ENCODE peak calls at places on chromosomes 4 and X, in six cellular contexts. F is GM10248, V is mesothelial cell of epicardium, A is uterus, N is nephron progenitor cell, C is WTC11. H is an unnamed sample.

GRCh38 chr4:139595989-139596679 is 40.1 kb upstream of the SETD7 start:
- DNase-seq in F (no peak), V (no peak), A (no peak), N (no peak), C (no peak), H (no peak)

GRCh38 chrX:70354726-70355125 is 64.8 kb downstream of the KIF4A start:
- DNase-seq in F (no peak), V (no peak), A (no peak), N (no peak), C (no peak), H (no peak)

GRCh38 chr4:20311863-20312262 is 60.2 kb downstream of the SLIT2 start:
- DNase-seq in F (no peak), V (no peak), A (no peak), N (no peak), C (no peak), H (no peak)

GRCh38 chr4:180563977-180564376 is 1679.2 kb upstream of the TENM3 start:
- DNase-seq in F (no peak), V (no peak), A (no peak), N (no peak), C (no peak), H (no peak)

GRCh38 chrX:97126020-97126419 is 242.3 kb downstream of the RPA4 start:
- DNase-seq in F (no peak), V (no peak), A (no peak), N (no peak), C (no peak), H (no peak)

GRCh38 chr4:124111922-124112321 is 600.6 kb downstream of the ANKRD50 start:
- DNase-seq in F (no peak), V (no peak), A (no peak), N (peak), C (no peak), H (no peak)

GRCh38 chr4:179447308-179447707 is 2005.1 kb upstream of the AGA start:
- DNase-seq in F (no peak), V (no peak), A (no peak), N (no peak), C (no peak), H (no peak)

GRCh38 chr4:38004887-38005286 is 44.7 kb downstream of the PTTG2 start:
- DNase-seq in F (no peak), V (no peak), A (peak), N (peak), C (no peak), H (no peak)

GRCh38 chr4:109559625-109559982 is 442 bp upstream of the MCUB start:
- DNase-seq in F (no peak), V (no peak), A (peak), N (peak), C (peak), H (no peak)

GRCh38 chr4:109560687-109561452 is 824 bp downstream of the MCUB start:
- DNase-seq in F (peak), V (no peak), A (peak), N (peak), C (no peak), H (no peak)

GRCh38 chr4:109554971-109555370 is 5.1 kb upstream of the MCUB start:
- DNase-seq in F (no peak), V (no peak), A (no peak), N (no peak), C (no peak), H (no peak)

GRCh38 chr4:109559983-109560686 is at the start of gene MCUB:
- DNase-seq in F (peak), V (peak), A (peak), N (peak), C (peak), H (peak)

GRCh38 chr4:109557433-109557832 is 2.6 kb upstream of the MCUB start:
- DNase-seq in F (no peak), V (no peak), A (no peak), N (no peak), C (no peak), H (no peak)
- TF ChIP-seq CTCF in F (no peak), V (no peak), A (no peak), N (no peak), C (no peak), H (no peak)

GRCh38 chr4:152463562-152463961 is 72.3 kb downstream of the FBXW7 start:
- DNase-seq in F (no peak), V (no peak), A (no peak), N (no peak), C (no peak), H (no peak)
- TF ChIP-seq CTCF in F (no peak), V (no peak), A (no peak), N (no peak), C (no peak), H (no peak)

GRCh38 chr4:58247792-58248191 is 1137.6 kb upstream of the IGFBP7 start:
- DNase-seq in F (no peak), V (no peak), A (no peak), N (no peak), C (peak), H (no peak)
- TF ChIP-seq CTCF in F (no peak), V (no peak), A (no peak), N (no peak), C (no peak), H (no peak)

DNA sequence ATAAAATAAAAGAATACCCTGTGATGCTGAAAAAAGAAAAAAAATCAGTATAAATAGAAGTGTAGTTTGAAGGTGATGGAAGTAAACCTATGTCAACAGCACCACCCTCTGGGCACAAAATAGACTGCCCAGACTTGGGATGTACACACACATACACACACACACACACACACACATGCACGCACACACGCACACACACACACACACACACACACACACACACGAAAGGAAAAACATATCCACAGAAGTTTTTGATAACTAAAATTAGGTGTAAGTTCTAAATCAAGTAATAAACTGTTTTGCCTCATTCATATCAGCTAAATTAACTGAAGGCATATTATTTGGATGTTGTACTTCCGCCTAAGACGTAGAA is 40.5 kb downstream of the ANXA5 start:
- DNase-seq in F (peak), V (no peak), A (peak), N (peak), C (peak), H (peak)
- TF ChIP-seq CTCF in F (peak), V (no peak), A (peak), N (peak), C (no peak), H (peak)

DNA sequence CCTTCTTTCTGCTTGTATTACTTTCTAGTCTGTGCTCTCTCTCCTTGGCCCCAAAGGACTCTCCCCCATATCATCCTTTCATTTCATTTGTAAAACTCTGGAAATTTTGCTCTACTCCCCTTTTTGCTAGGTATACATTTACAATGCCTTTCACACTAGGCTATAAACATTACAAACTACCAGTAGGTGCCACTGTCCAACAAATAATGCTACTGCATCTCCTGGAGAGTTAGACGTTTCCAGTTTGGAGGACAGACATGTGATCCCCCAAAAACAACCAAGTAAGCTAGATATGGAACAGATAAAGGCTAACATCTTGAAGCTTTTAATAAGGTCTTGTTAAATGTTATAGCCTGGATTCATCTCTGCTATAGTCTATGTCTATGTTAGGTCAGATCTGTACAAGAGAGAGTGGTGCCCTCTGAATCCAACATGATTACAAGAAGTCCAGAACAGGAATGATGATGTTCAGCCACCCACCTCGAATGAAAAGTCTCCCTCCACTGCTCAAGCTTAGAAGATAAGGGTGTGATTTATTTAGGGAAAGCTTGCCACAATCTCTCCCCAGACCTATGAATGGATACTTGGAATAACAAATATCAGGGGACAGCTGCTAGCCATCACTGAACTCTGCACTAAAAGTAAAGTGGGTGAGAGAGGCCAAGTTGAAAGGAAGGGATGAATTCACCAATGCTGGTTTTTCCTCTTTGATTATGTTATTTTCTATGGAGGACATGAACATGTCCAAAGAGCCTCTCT is 14.3 kb downstream of the CBR4 start:
- DNase-seq in F (no peak), V (no peak), A (no peak), N (no peak), C (no peak), H (no peak)
- TF ChIP-seq CTCF in F (no peak), V (no peak), A (peak), N (peak), C (no peak), H (no peak)

GRCh38 chrX:140038842-140039241 is 73.5 kb upstream of the CXorf66 start:
- DNase-seq in F (no peak), V (no peak), A (no peak), N (no peak), C (no peak), H (no peak)

GRCh38 chrX:140040397-140040796 is 75.1 kb upstream of the CXorf66 start:
- DNase-seq in F (no peak), V (no peak), A (no peak), N (no peak), C (no peak), H (no peak)

DNA sequence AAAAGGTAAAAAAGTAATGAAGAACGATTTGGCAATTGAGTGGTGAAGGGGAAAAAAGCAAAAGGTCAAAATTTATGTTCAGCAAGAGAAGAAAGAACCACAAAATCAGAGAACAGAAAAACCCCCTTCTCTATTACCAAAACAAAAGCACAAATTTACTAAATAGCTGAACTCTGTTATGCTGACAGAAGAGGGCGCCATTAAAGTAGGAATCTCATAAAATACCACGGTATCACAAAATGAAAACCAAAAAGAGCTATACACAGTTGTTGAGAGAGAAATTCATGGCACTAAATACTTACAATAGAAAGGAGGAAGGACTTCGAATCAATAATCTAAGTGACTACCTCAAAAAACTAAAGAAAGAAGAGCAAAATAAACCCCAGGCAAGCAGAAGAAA is 69.6 kb upstream of the CXorf66 start:
- DNase-seq in F (no peak), V (no peak), A (no peak), N (no peak), C (no peak), H (no peak)
- TF ChIP-seq CTCF in F (no peak), V (peak), A (no peak), N (peak), C (no peak), H (no peak)

H was measured in breast epithelium.